ENCODE peak calls at places on chromosomes 3 and 15, in ten cellular contexts. I, F, Y, Q, S, J, Z, G, M and T are unnamed samples.

GRCh38 chr15:93252780-93253179 is 163.8 kb upstream of the RGMA start:
- DNase-seq in I (no peak), F (no peak), Y (no peak), Q (no peak), S (no peak), J (no peak), Z (no peak), G (no peak), M (no peak), T (no peak)

GRCh38 chr3:132183811-132184210 is 133.4 kb upstream of the ACP3 start:
- DNase-seq in I (no peak), F (no peak), Y (no peak), Q (no peak), S (no peak), J (no peak), Z (no peak), G (no peak), M (no peak), T (no peak)

GRCh38 chr3:186193534-186194450 is 84.9 kb upstream of the ETV5 start:
- DNase-seq in I (no peak), F (no peak), Y (no peak), Q (no peak), S (no peak), J (no peak), Z (no peak), G (no peak), M (peak; percentile 47), T (no peak)

GRCh38 chr3:68295457-68295856 is 636.9 kb downstream of the TAFA4 start:
- DNase-seq in I (no peak), F (no peak), Y (no peak), Q (no peak), S (no peak), J (no peak), Z (no peak), G (no peak), M (no peak), T (no peak)

GRCh38 chr3:69744507-69744906 is 5.2 kb downstream of the MITF start:
- DNase-seq in I (no peak), F (no peak), Y (no peak), Q (no peak), S (no peak), J (no peak), Z (no peak), G (no peak), M (no peak), T (no peak)

GRCh38 chr3:127820221-127820870 is 2.0 kb downstream of the MGLL start:
- DNase-seq in I (no peak), F (no peak), Y (no peak), Q (no peak), S (peak; percentile 57), J (no peak), Z (no peak), G (peak; percentile 78), M (peak; percentile 36), T (no peak)

GRCh38 chr3:15324335-15324734 is 8.1 kb downstream of the SH3BP5 start:
- DNase-seq in I (no peak), F (no peak), Y (no peak), Q (no peak), S (no peak), J (peak; percentile 61), Z (no peak), G (no peak), M (peak; percentile 65), T (no peak)

GRCh38 chr3:154050216-154050615 is 71.0 kb upstream of the ARHGEF26 start:
- DNase-seq in I (no peak), F (no peak), Y (no peak), Q (no peak), S (no peak), J (no peak), Z (no peak), G (no peak), M (no peak), T (no peak)

GRCh38 chr3:185308126-185308754 is 54.4 kb upstream of the EHHADH start:
- DNase-seq in I (peak; percentile 66), F (no peak), Y (no peak), Q (peak; percentile 35), S (peak; percentile 67), J (peak; percentile 85), Z (no peak), G (peak; percentile 77), M (no peak), T (peak; percentile 18)

GRCh38 chr15:45499426-45499825 is 23.1 kb downstream of the SLC30A4 start:
- DNase-seq in I (no peak), F (no peak), Y (no peak), Q (no peak), S (peak; percentile 28), J (peak; percentile 47), Z (no peak), G (peak; percentile 12), M (no peak), T (no peak)

GRCh38 chr3:134650431-134651346 is at the start of gene KY:
- DNase-seq in I (peak; percentile 51), F (no peak), Y (peak; percentile 84), Q (no peak), S (peak; percentile 55), J (peak; percentile 47), Z (no peak), G (peak; percentile 22), M (peak; percentile 43), T (no peak)

GRCh38 chr15:58203537-58203936 is 65.4 kb downstream of the AQP9 start:
- DNase-seq in I (no peak), F (no peak), Y (no peak), Q (peak; percentile 97), S (peak; percentile 97), J (peak; percentile 96), Z (no peak), G (no peak), M (no peak), T (peak; percentile 97)

GRCh38 chr3:184592411-184593200 is 31.0 kb downstream of the EPHB3 start:
- DNase-seq in I (no peak), F (no peak), Y (peak; percentile 83), Q (no peak), S (no peak), J (peak; percentile 25), Z (no peak), G (no peak), M (peak; percentile 61), T (no peak)

GRCh38 chr15:64369078-64369607 is 12.1 kb downstream of the PCLAF start:
- DNase-seq in I (no peak), F (no peak), Y (no peak), Q (no peak), S (peak; percentile 30), J (no peak), Z (no peak), G (no peak), M (no peak), T (no peak)

GRCh38 chr3:139297588-139298311 is 46.1 kb upstream of the MRPS22 start:
- DNase-seq in I (no peak), F (no peak), Y (no peak), Q (no peak), S (no peak), J (no peak), Z (no peak), G (peak; percentile 17), M (no peak), T (no peak)

GRCh38 chr3:3127432-3128010 is 781 bp downstream of the TRNT1 start:
- DNase-seq in I (peak; percentile 72), F (peak; percentile 11), Y (no peak), Q (no peak), S (peak; percentile 17), J (no peak), Z (peak; percentile 23), G (peak; percentile 5), M (peak; percentile 10), T (no peak)

GRCh38 chr3:126773783-126774182 is 69.7 kb downstream of the CHCHD6 start:
- DNase-seq in I (no peak), F (no peak), Y (no peak), Q (no peak), S (no peak), J (no peak), Z (no peak), G (peak; percentile 45), M (no peak), T (no peak)

GRCh38 chr3:70982274-70982673 is 601.3 kb downstream of the FOXP1 start:
- DNase-seq in I (no peak), F (no peak), Y (no peak), Q (no peak), S (no peak), J (peak; percentile 58), Z (no peak), G (no peak), M (no peak), T (no peak)

GRCh38 chr3:42518800-42519567 is 16.5 kb downstream of the VIPR1 start:
- DNase-seq in I (no peak), F (peak; percentile 27), Y (no peak), Q (no peak), S (peak; percentile 18), J (no peak), Z (no peak), G (no peak), M (no peak), T (no peak)

GRCh38 chr3:127157181-127157828 is 35.6 kb upstream of the PRR23E start:
- DNase-seq in I (no peak), F (no peak), Y (no peak), Q (no peak), S (no peak), J (no peak), Z (no peak), G (no peak), M (no peak), T (no peak)

GRCh38 chr15:75174102-75174501 is 27.6 kb upstream of the C15orf39 start:
- DNase-seq in I (no peak), F (no peak), Y (no peak), Q (no peak), S (no peak), J (no peak), Z (no peak), G (no peak), M (no peak), T (no peak)

GRCh38 chr15:85125056-85125661 is 143.5 kb downstream of the PDE8A start:
- DNase-seq in I (no peak), F (no peak), Y (no peak), Q (no peak), S (peak; percentile 69), J (peak; percentile 58), Z (no peak), G (peak; percentile 68), M (no peak), T (no peak)

GRCh38 chr3:53190659-53191058 is 29.6 kb downstream of the PRKCD start:
- DNase-seq in I (no peak), F (no peak), Y (no peak), Q (no peak), S (no peak), J (no peak), Z (no peak), G (no peak), M (no peak), T (no peak)

GRCh38 chr3:81440666-81441065 is 320.8 kb downstream of the GBE1 start:
- DNase-seq in I (no peak), F (no peak), Y (no peak), Q (no peak), S (no peak), J (no peak), Z (no peak), G (no peak), M (peak; percentile 53), T (no peak)

GRCh38 chr3:42187936-42188335 is 78.0 kb downstream of the CCK start:
- DNase-seq in I (no peak), F (no peak), Y (no peak), Q (no peak), S (no peak), J (no peak), Z (no peak), G (no peak), M (no peak), T (no peak)

GRCh38 chr3:119418641-119419040 is 44.8 kb downstream of the TMEM39A start:
- DNase-seq in I (no peak), F (no peak), Y (no peak), Q (peak; percentile 4), S (peak; percentile 19), J (peak; percentile 18), Z (no peak), G (no peak), M (no peak), T (no peak)

GRCh38 chr3:40645883-40646282 is 121.1 kb downstream of the ZNF621 start:
- DNase-seq in I (no peak), F (no peak), Y (no peak), Q (no peak), S (no peak), J (no peak), Z (no peak), G (no peak), M (no peak), T (no peak)

GRCh38 chr3:41488501-41488900 is 289.2 kb downstream of the CTNNB1 start:
- DNase-seq in I (no peak), F (no peak), Y (no peak), Q (no peak), S (no peak), J (no peak), Z (no peak), G (no peak), M (no peak), T (no peak)